ENCODE peak calls at places on chromosomes 12 and 14, in four cellular contexts. G is heart left ventricle, U is esophagus muscularis mucosa, L is cardiac muscle cell. B is an unnamed sample.
A peak's percentile ranks its signal among the peaks of the same experiment; 100 is the strongest.

GRCh38 chr14:103281496-103282231 is 52.4 kb upstream of the EIF5 start:
- DNase-seq in G (no peak), U (no peak), L (peak; percentile 74), B (no peak)

GRCh38 chr14:95292660-95293425 is 26.9 kb downstream of the CLMN start:
- DNase-seq in U (no peak), L (no peak), G (no peak), B (no peak)

GRCh38 chr12:104473374-104473983 is 16.7 kb downstream of the CHST11 start:
- DNase-seq in G (no peak), U (no peak), L (no peak), B (no peak)

GRCh38 chr12:75444444-75445136 is 36.0 kb upstream of the GLIPR1 start:
- DNase-seq in U (no peak), L (peak; percentile 6), G (no peak), B (no peak)

GRCh38 chr14:105419305-105420091 is at the start of gene MTA1:
- DNase-seq in G (peak; percentile 75), L (peak; percentile 75), U (no peak), B (peak; percentile 78)

GRCh38 chr12:75437564-75437963 is 43.0 kb upstream of the GLIPR1 start:
- DNase-seq in G (no peak), L (no peak), U (no peak), B (no peak)

GRCh38 chr12:79183003-79183402 is 318.4 kb downstream of the SYT1 start:
- DNase-seq in U (no peak), G (no peak), L (no peak), B (no peak)

GRCh38 chr12:7645395-7646177 is 20.1 kb downstream of the APOBEC1 start:
- DNase-seq in G (no peak), U (no peak), L (peak; percentile 59), B (no peak)

GRCh38 chr12:95339086-95339788 is 121.6 kb downstream of the VEZT start:
- DNase-seq in G (no peak), U (no peak), L (no peak), B (no peak)

GRCh38 chr14:90626550-90626949 is 189.7 kb downstream of the TTC7B start:
- DNase-seq in L (no peak), U (no peak), G (no peak), B (no peak)

GRCh38 chr14:90630407-90630806 is 185.8 kb downstream of the TTC7B start:
- DNase-seq in G (no peak), L (no peak), U (no peak), B (no peak)

GRCh38 chr14:90627478-90627877 is 188.8 kb downstream of the TTC7B start:
- DNase-seq in G (no peak), L (no peak), U (no peak), B (peak; percentile 62)

GRCh38 chr14:90628825-90629224 is 187.4 kb downstream of the TTC7B start:
- DNase-seq in G (no peak), U (no peak), L (no peak), B (no peak)

DNA sequence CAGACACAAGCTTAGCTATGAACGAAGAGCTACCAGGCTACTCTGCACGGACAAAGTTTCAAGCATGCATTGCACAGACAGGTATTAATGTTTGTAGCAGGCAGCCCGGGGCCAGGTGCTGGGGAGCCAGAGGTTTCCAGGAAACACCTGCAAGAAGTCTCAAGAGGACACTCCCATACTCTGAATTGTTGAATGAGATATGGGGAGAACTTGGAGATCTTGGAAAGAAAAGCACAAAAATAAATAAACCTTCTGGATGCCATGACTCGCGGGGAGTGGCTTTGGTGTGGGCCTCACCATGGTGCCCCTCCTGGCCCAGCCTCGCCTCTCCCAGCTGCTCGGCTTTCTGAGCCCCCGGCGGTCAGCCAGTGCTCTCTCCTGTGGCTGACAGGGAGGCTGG is 186.8 kb downstream of the TTC7B start:
- DNase-seq in L (no peak), U (no peak), G (no peak), B (no peak)
- H3K4me1 ChIP-seq in L (peaks cover 15% of the 10 kb centered on the region), U (peaks cover 44% of the 10 kb centered on the region), G (peaks cover 31% of the 10 kb centered on the region), B (peaks cover 20% of the 10 kb centered on the region)

GRCh38 chr12:117034691-117035090 is 64.5 kb downstream of the TESC start:
- DNase-seq in G (no peak), L (no peak), U (no peak), B (peak; percentile 34)
- H3K27ac ChIP-seq in G (no peak overlapping the region), L (peak overlapping the region; percentile 68), U (no peak overlapping the region), B (no peak overlapping the region)

DNA sequence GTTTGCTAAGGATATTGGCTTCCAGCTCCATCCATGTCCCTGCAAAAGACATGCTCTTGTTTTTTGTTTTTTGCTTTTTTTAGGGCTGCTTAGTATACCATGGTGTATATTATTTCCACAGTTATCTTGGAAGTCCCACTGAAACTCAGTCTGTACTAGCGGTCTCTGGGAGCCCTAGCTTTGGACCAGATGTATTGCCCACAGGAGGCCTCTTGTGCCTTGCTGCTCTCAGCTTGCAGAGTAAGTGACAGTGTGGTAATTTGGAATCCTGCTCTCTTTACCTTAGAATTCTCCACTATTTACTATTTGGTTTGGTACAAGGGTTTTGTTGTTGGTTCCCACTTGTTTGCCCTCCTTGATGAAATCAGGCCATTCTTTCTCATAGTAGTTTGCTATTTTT is 1022.9 kb downstream of the LRFN5 start:
- DNase-seq in U (no peak), L (no peak), G (no peak), B (no peak)
- H3K9me3 ChIP-seq in U (no peaks in the 10 kb centered on the region), L (no peaks in the 10 kb centered on the region), G (no peaks in the 10 kb centered on the region), B (no peaks in the 10 kb centered on the region)

DNA sequence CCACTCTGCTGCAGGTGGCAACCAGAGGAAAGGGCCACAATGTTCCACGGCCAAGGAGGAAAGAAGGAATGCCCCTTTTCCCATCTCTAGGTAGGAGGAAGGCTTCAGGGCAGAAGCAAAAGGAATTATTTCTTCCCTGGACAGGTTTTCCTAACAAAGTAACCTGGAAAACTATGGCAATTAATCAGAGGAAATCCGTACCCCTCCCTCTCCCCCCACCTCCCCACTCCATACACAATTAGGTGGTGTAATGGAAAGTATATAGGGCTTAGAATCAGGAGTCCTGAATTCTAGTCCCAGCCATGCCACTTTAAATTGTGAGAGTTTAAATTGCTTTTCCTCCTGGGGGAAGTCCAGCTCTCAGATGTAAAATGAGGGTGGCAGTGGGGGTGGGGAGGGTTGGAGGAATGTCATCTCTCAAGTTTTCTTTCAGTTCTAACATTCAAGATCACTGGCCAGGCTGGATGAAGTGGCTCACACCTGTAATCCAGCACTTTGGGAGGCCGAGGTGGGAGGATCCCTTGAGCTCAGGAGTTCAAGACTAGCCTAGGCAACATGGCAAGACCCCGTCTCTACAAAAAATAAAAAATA is 1.7 kb downstream of the DHH start:
- DNase-seq in L (no peak), U (no peak), G (no peak), B (no peak)
- H3K4me1 ChIP-seq in L (peaks cover 12% of the 10 kb centered on the region), U (peaks cover 58% of the 10 kb centered on the region), G (peaks cover 45% of the 10 kb centered on the region), B (peaks cover 15% of the 10 kb centered on the region)

DNA sequence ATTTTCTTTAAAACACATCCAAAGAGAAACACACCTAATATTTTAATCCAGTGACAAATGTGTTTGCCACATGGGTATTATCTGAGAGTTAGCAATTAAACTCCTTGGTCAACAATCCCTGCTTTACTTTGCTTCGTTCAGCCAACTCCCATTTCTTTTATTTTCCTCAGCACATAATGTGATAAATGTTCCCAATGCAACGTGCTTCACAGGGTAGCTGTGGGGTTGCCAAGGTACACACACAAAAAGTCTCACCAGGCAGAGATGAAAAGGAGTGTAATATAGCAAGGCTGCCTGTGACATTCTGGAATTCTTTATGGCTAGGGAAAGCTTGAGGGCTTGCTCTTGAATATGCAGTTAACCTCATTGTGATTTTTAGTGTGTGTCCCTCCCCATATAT is 208.0 kb upstream of the DIO2 start:
- DNase-seq in G (no peak), L (no peak), U (no peak), B (no peak)
- H3K27ac ChIP-seq in G (no peak overlapping the region), L (no peak overlapping the region), U (peak overlapping the region; percentile 1), B (no peak overlapping the region)

GRCh38 chr12:28909291-28909690 is 239.8 kb upstream of the FAR2 start:
- DNase-seq in U (no peak), G (no peak), L (no peak), B (no peak)

GRCh38 chr12:28905220-28905940 is 243.7 kb upstream of the FAR2 start:
- DNase-seq in G (no peak), L (no peak), U (no peak), B (no peak)

GRCh38 chr12:28908646-28909045 is 240.4 kb upstream of the FAR2 start:
- DNase-seq in L (no peak), G (no peak), U (no peak), B (no peak)
- H3K9me3 ChIP-seq in L (no peaks in the 10 kb centered on the region), G (peaks cover 22% of the 10 kb centered on the region), U (peaks cover 10% of the 10 kb centered on the region), B (peaks cover 3% of the 10 kb centered on the region)

GRCh38 chr12:88416155-88416554 is 164.1 kb downstream of the KITLG start:
- DNase-seq in G (no peak), U (no peak), L (no peak), B (no peak)

GRCh38 chr12:88417531-88417930 is 162.7 kb downstream of the KITLG start:
- DNase-seq in G (no peak), L (no peak), U (no peak), B (no peak)

GRCh38 chr12:88418856-88419497 is 161.3 kb downstream of the KITLG start:
- DNase-seq in L (no peak), U (no peak), G (no peak), B (no peak)

GRCh38 chr12:88419794-88420193 is 160.5 kb downstream of the KITLG start:
- DNase-seq in G (no peak), U (no peak), L (no peak), B (no peak)

DNA sequence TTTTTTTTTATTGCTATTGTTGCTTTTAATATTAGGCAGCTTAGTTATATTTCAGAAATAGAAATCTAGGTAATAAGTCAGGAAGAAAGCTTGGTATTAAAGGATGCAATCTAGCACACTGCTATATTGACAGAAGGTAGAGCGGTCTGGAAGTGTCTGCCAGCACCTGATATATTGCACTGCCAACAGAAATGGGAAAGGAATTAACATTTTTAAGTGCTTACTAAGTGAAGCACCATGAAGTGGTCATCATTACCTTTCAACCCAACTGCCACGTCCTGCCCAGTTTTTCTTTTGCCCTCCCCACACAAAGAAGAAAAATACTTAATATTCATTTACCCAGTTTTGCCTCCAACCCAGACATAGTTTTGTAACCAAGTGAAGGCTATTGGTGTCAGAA is 163.5 kb downstream of the KITLG start:
- DNase-seq in L (no peak), G (no peak), U (no peak), B (no peak)
- H3K4me1 ChIP-seq in L (no peaks in the 10 kb centered on the region), G (no peaks in the 10 kb centered on the region), U (no peaks in the 10 kb centered on the region), B (peaks cover 1% of the 10 kb centered on the region)